ENCODE peak calls at places on chromosomes 7 and 10, in six cellular contexts. One of them, this sample, is unnamed. For H3K27me3 and H3K4me1, the result is how much of the 10 kb centered on the place peaks cover.

GRCh38 chr7:150927954-150928340 is 50.2 kb downstream of the KCNH2 start:
- DNase-seq in CD4-positive, CD25-positive, alpha-beta regulatory T cell: no peak
- DNase-seq in A673: peak
- DNase-seq in tibial artery: no peak
- DNase-seq in GM23248: peak
- DNase-seq in CD8-positive, alpha-beta T cell: no peak
- DNase-seq in this sample: no peak

GRCh38 chr7:152544481-152544927 is 108.7 kb upstream of the KMT2C start:
- DNase-seq in CD4-positive, CD25-positive, alpha-beta regulatory T cell: no peak
- DNase-seq in GM23248: no peak
- DNase-seq in CD8-positive, alpha-beta T cell: no peak
- DNase-seq in tibial artery: no peak
- DNase-seq in A673: no peak
- DNase-seq in this sample: no peak

GRCh38 chr10:17428616-17429097 is 25.7 kb downstream of the ST8SIA6 start:
- DNase-seq in tibial artery: no peak
- DNase-seq in CD8-positive, alpha-beta T cell: peak
- DNase-seq in A673: no peak
- DNase-seq in CD4-positive, CD25-positive, alpha-beta regulatory T cell: peak
- DNase-seq in GM23248: no peak
- DNase-seq in this sample: no peak

GRCh38 chr10:121616291-121616690 is 18.0 kb upstream of the FGFR2 start:
- DNase-seq in CD4-positive, CD25-positive, alpha-beta regulatory T cell: no peak
- DNase-seq in tibial artery: no peak
- DNase-seq in GM23248: no peak
- DNase-seq in CD8-positive, alpha-beta T cell: no peak
- DNase-seq in A673: no peak
- DNase-seq in this sample: no peak

GRCh38 chr7:55073051-55073511 is 54.3 kb downstream of the EGFR start:
- DNase-seq in CD8-positive, alpha-beta T cell: no peak
- DNase-seq in CD4-positive, CD25-positive, alpha-beta regulatory T cell: peak
- DNase-seq in tibial artery: no peak
- DNase-seq in GM23248: peak
- DNase-seq in A673: no peak
- DNase-seq in this sample: no peak

GRCh38 chr7:128168667-128169210 is 72.3 kb upstream of the LEP start:
- DNase-seq in CD8-positive, alpha-beta T cell: no peak
- DNase-seq in A673: peak
- DNase-seq in CD4-positive, CD25-positive, alpha-beta regulatory T cell: no peak
- DNase-seq in tibial artery: peak
- DNase-seq in GM23248: peak
- DNase-seq in this sample: no peak

GRCh38 chr7:107563072-107563760 is 504 bp downstream of the COG5 start:
- DNase-seq in GM23248: no peak
- DNase-seq in CD4-positive, CD25-positive, alpha-beta regulatory T cell: no peak
- DNase-seq in CD8-positive, alpha-beta T cell: no peak
- DNase-seq in A673: peak
- DNase-seq in tibial artery: no peak
- DNase-seq in this sample: no peak

GRCh38 chr10:7000063-7000462 is 410.8 kb downstream of the SFMBT2 start:
- DNase-seq in CD8-positive, alpha-beta T cell: no peak
- DNase-seq in tibial artery: no peak
- DNase-seq in CD4-positive, CD25-positive, alpha-beta regulatory T cell: no peak
- DNase-seq in GM23248: no peak
- DNase-seq in A673: no peak
- DNase-seq in this sample: no peak

GRCh38 chr10:3758491-3758970 is 26.5 kb downstream of the KLF6 start:
- DNase-seq in CD8-positive, alpha-beta T cell: no peak
- DNase-seq in A673: no peak
- DNase-seq in GM23248: no peak
- DNase-seq in tibial artery: no peak
- DNase-seq in CD4-positive, CD25-positive, alpha-beta regulatory T cell: no peak
- DNase-seq in this sample: no peak

GRCh38 chr7:143331179-143331825 is 15.4 kb downstream of the CLCN1 start:
- DNase-seq in GM23248: peak
- DNase-seq in tibial artery: no peak
- DNase-seq in CD4-positive, CD25-positive, alpha-beta regulatory T cell: no peak
- DNase-seq in A673: no peak
- DNase-seq in CD8-positive, alpha-beta T cell: no peak
- DNase-seq in this sample: no peak

GRCh38 chr7:156765901-156766656 is 125.5 kb downstream of the RNF32 start:
- DNase-seq in CD8-positive, alpha-beta T cell: no peak
- DNase-seq in GM23248: no peak
- DNase-seq in tibial artery: no peak
- DNase-seq in A673: no peak
- DNase-seq in CD4-positive, CD25-positive, alpha-beta regulatory T cell: no peak
- DNase-seq in this sample: no peak

GRCh38 chr10:16886032-16886431 is 68.8 kb upstream of the RSU1 start:
- DNase-seq in CD8-positive, alpha-beta T cell: no peak
- DNase-seq in GM23248: no peak
- DNase-seq in CD4-positive, CD25-positive, alpha-beta regulatory T cell: no peak
- DNase-seq in A673: peak
- DNase-seq in tibial artery: no peak
- DNase-seq in this sample: no peak

GRCh38 chr10:7397049-7397448 is 13.8 kb downstream of the SFMBT2 start:
- DNase-seq in A673: no peak
- DNase-seq in GM23248: peak
- DNase-seq in tibial artery: no peak
- DNase-seq in CD4-positive, CD25-positive, alpha-beta regulatory T cell: no peak
- DNase-seq in CD8-positive, alpha-beta T cell: no peak
- DNase-seq in this sample: no peak

GRCh38 chr7:135335628-135336139 is 102.0 kb downstream of the STRA8 start:
- DNase-seq in CD4-positive, CD25-positive, alpha-beta regulatory T cell: peak
- DNase-seq in A673: peak
- DNase-seq in CD8-positive, alpha-beta T cell: peak
- DNase-seq in tibial artery: no peak
- DNase-seq in GM23248: peak
- DNase-seq in this sample: peak

GRCh38 chr10:43844236-43844635 is 195.6 kb upstream of the ZNF32 start:
- DNase-seq in tibial artery: peak
- DNase-seq in GM23248: peak
- DNase-seq in CD4-positive, CD25-positive, alpha-beta regulatory T cell: no peak
- DNase-seq in A673: no peak
- DNase-seq in CD8-positive, alpha-beta T cell: no peak
- DNase-seq in this sample: no peak

GRCh38 chr10:94038024-94038423 is 44.3 kb downstream of the PLCE1 start:
- DNase-seq in GM23248: peak
- DNase-seq in CD8-positive, alpha-beta T cell: no peak
- DNase-seq in tibial artery: no peak
- DNase-seq in CD4-positive, CD25-positive, alpha-beta regulatory T cell: no peak
- DNase-seq in A673: no peak
- DNase-seq in this sample: no peak

GRCh38 chr10:28177944-28178637 is 124.8 kb downstream of the MPP7 start:
- DNase-seq in GM23248: peak
- DNase-seq in CD8-positive, alpha-beta T cell: no peak
- DNase-seq in A673: no peak
- DNase-seq in tibial artery: no peak
- DNase-seq in CD4-positive, CD25-positive, alpha-beta regulatory T cell: peak
- DNase-seq in this sample: no peak

GRCh38 chr7:105352018-105352612 is 36.6 kb downstream of the SRPK2 start:
- DNase-seq in GM23248: peak
- DNase-seq in A673: peak
- DNase-seq in tibial artery: peak
- DNase-seq in CD8-positive, alpha-beta T cell: peak
- DNase-seq in CD4-positive, CD25-positive, alpha-beta regulatory T cell: peak
- DNase-seq in this sample: peak

GRCh38 chr10:32939296-32940111 is 18.5 kb downstream of the ITGB1 start:
- DNase-seq in GM23248: no peak
- DNase-seq in A673: no peak
- DNase-seq in CD4-positive, CD25-positive, alpha-beta regulatory T cell: no peak
- DNase-seq in CD8-positive, alpha-beta T cell: no peak
- DNase-seq in tibial artery: no peak
- DNase-seq in this sample: no peak

GRCh38 chr10:17758200-17758599 is 6.2 kb downstream of the TMEM236 start:
- DNase-seq in A673: no peak
- DNase-seq in CD4-positive, CD25-positive, alpha-beta regulatory T cell: no peak
- DNase-seq in tibial artery: no peak
- DNase-seq in CD8-positive, alpha-beta T cell: no peak
- DNase-seq in GM23248: peak
- DNase-seq in this sample: no peak

GRCh38 chr7:128281605-128282380 is 40.7 kb downstream of the LEP start:
- DNase-seq in A673: no peak
- DNase-seq in CD4-positive, CD25-positive, alpha-beta regulatory T cell: no peak
- DNase-seq in tibial artery: no peak
- DNase-seq in GM23248: no peak
- DNase-seq in CD8-positive, alpha-beta T cell: no peak
- DNase-seq in this sample: no peak

GRCh38 chr10:642186-642890 is 47.1 kb downstream of the DIP2C start:
- DNase-seq in tibial artery: peak
- DNase-seq in GM23248: no peak
- DNase-seq in CD8-positive, alpha-beta T cell: no peak
- DNase-seq in A673: no peak
- DNase-seq in CD4-positive, CD25-positive, alpha-beta regulatory T cell: no peak
- DNase-seq in this sample: no peak

GRCh38 chr7:24701232-24701898 is 55.9 kb downstream of the GSDME start:
- DNase-seq in GM23248: peak
- DNase-seq in CD4-positive, CD25-positive, alpha-beta regulatory T cell: no peak
- DNase-seq in tibial artery: no peak
- DNase-seq in A673: peak
- DNase-seq in CD8-positive, alpha-beta T cell: no peak
- DNase-seq in this sample: no peak

GRCh38 chr10:126397640-126398382 is 9.5 kb upstream of the ADAM12 start:
- DNase-seq in GM23248: peak
- DNase-seq in CD4-positive, CD25-positive, alpha-beta regulatory T cell: no peak
- DNase-seq in tibial artery: no peak
- DNase-seq in CD8-positive, alpha-beta T cell: no peak
- DNase-seq in A673: no peak
- DNase-seq in this sample: no peak

GRCh38 chr10:94938383-94938782 is at the start of gene CYP2C9:
- DNase-seq in tibial artery: no peak
- DNase-seq in A673: no peak
- DNase-seq in CD8-positive, alpha-beta T cell: no peak
- DNase-seq in CD4-positive, CD25-positive, alpha-beta regulatory T cell: no peak
- DNase-seq in GM23248: no peak
- DNase-seq in this sample: no peak

GRCh38 chr7:46932656-46933424 is 649.1 kb downstream of the TNS3 start:
- DNase-seq in GM23248: peak
- DNase-seq in CD8-positive, alpha-beta T cell: no peak
- DNase-seq in tibial artery: no peak
- DNase-seq in CD4-positive, CD25-positive, alpha-beta regulatory T cell: no peak
- DNase-seq in A673: peak
- DNase-seq in this sample: no peak

GRCh38 chr10:67669978-67670377 is 26.0 kb downstream of the CTNNA3 start:
- DNase-seq in CD8-positive, alpha-beta T cell: no peak
- DNase-seq in tibial artery: no peak
- DNase-seq in GM23248: no peak
- DNase-seq in A673: no peak
- DNase-seq in CD4-positive, CD25-positive, alpha-beta regulatory T cell: no peak
- DNase-seq in this sample: no peak

GRCh38 chr7:34320926-34321609 is 336.9 kb upstream of the NPSR1 start:
- DNase-seq in CD4-positive, CD25-positive, alpha-beta regulatory T cell: peak
- DNase-seq in tibial artery: no peak
- DNase-seq in GM23248: peak
- DNase-seq in CD8-positive, alpha-beta T cell: peak
- DNase-seq in A673: peak
- DNase-seq in this sample: peak

GRCh38 chr7:122299624-122299934 is 5.0 kb downstream of the FEZF1 start:
- DNase-seq in GM23248: no peak
- DNase-seq in CD8-positive, alpha-beta T cell: no peak
- DNase-seq in CD4-positive, CD25-positive, alpha-beta regulatory T cell: no peak
- DNase-seq in tibial artery: no peak
- DNase-seq in A673: peak
- DNase-seq in this sample: no peak

GRCh38 chr10:122258136-122259074 is 12.7 kb upstream of the BTBD16 start:
- DNase-seq in CD8-positive, alpha-beta T cell: no peak
- DNase-seq in A673: no peak
- DNase-seq in tibial artery: peak
- DNase-seq in GM23248: peak
- DNase-seq in CD4-positive, CD25-positive, alpha-beta regulatory T cell: no peak
- DNase-seq in this sample: no peak

GRCh38 chr7:104945599-104945956 is 68.4 kb upstream of the KMT2E start:
- DNase-seq in tibial artery: no peak
- DNase-seq in GM23248: no peak
- DNase-seq in A673: no peak
- DNase-seq in CD4-positive, CD25-positive, alpha-beta regulatory T cell: no peak
- DNase-seq in CD8-positive, alpha-beta T cell: no peak
- DNase-seq in this sample: no peak

GRCh38 chr7:18241543-18242231 is 214.0 kb upstream of the PRPS1L1 start:
- DNase-seq in CD8-positive, alpha-beta T cell: no peak
- DNase-seq in CD4-positive, CD25-positive, alpha-beta regulatory T cell: no peak
- DNase-seq in tibial artery: no peak
- DNase-seq in A673: no peak
- DNase-seq in GM23248: no peak
- DNase-seq in this sample: no peak

GRCh38 chr7:12706900-12707536 is 19.6 kb downstream of the ARL4A start:
- DNase-seq in GM23248: peak
- DNase-seq in tibial artery: no peak
- DNase-seq in CD4-positive, CD25-positive, alpha-beta regulatory T cell: no peak
- DNase-seq in CD8-positive, alpha-beta T cell: no peak
- DNase-seq in A673: no peak
- DNase-seq in this sample: no peak

DNA sequence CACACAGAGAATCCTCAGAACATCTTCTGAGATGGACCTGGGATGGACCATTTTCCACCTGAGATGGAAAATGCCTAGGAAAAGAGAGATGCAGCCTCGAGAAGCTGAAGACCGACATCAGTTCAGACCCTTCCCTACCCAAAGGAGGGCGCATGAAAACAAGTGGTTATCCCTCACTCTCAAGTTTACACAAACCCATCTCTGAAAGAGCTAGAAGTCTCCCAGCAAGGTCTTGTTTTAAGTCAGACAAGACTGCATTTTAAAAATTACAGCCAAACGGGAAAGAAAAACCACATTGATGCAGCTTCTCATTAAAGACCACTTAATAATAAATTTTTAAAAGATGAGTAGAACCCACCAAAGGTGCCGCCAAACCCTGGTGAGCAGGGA is 1.3 kb downstream of the RAPGEF5 start:
- DNase-seq in CD4-positive, CD25-positive, alpha-beta regulatory T cell: no peak
- DNase-seq in GM23248: no peak
- DNase-seq in tibial artery: no peak
- DNase-seq in A673: no peak
- DNase-seq in CD8-positive, alpha-beta T cell: no peak
- DNase-seq in this sample: no peak
- H3K4me3 ChIP-seq in CD4-positive, CD25-positive, alpha-beta regulatory T cell: no peak
- H3K4me3 ChIP-seq in GM23248: no peak
- H3K4me3 ChIP-seq in tibial artery: no peak
- H3K4me3 ChIP-seq in A673: no peak
- H3K4me3 ChIP-seq in CD8-positive, alpha-beta T cell: no peak
- H3K4me3 ChIP-seq in this sample: no peak

GRCh38 chr7:155451522-155452239 is 6.2 kb upstream of the EN2 start:
- DNase-seq in A673: no peak
- DNase-seq in CD4-positive, CD25-positive, alpha-beta regulatory T cell: no peak
- DNase-seq in CD8-positive, alpha-beta T cell: no peak
- DNase-seq in tibial artery: no peak
- DNase-seq in GM23248: no peak
- DNase-seq in this sample: peak
- H3K27me3 ChIP-seq in A673: half or more
- H3K27me3 ChIP-seq in CD4-positive, CD25-positive, alpha-beta regulatory T cell: under half
- H3K27me3 ChIP-seq in CD8-positive, alpha-beta T cell: under half
- H3K27me3 ChIP-seq in tibial artery: under half
- H3K27me3 ChIP-seq in GM23248: half or more
- H3K27me3 ChIP-seq in this sample: under half

GRCh38 chr10:77602231-77602912 is 35.2 kb downstream of the KCNMA1 start:
- DNase-seq in A673: no peak
- DNase-seq in CD4-positive, CD25-positive, alpha-beta regulatory T cell: no peak
- DNase-seq in GM23248: peak
- DNase-seq in CD8-positive, alpha-beta T cell: no peak
- DNase-seq in tibial artery: no peak
- DNase-seq in this sample: no peak
- H3K4me1 ChIP-seq in A673: under half
- H3K4me1 ChIP-seq in CD4-positive, CD25-positive, alpha-beta regulatory T cell: under half
- H3K4me1 ChIP-seq in GM23248: under half
- H3K4me1 ChIP-seq in CD8-positive, alpha-beta T cell: under half
- H3K4me1 ChIP-seq in tibial artery: under half
- H3K4me1 ChIP-seq in this sample: under half

GRCh38 chr7:90488220-90488619 is 18.8 kb downstream of the PTTG1IP2 start:
- DNase-seq in A673: no peak
- DNase-seq in CD4-positive, CD25-positive, alpha-beta regulatory T cell: no peak
- DNase-seq in tibial artery: no peak
- DNase-seq in GM23248: no peak
- DNase-seq in CD8-positive, alpha-beta T cell: no peak
- DNase-seq in this sample: no peak
- H3K4me3 ChIP-seq in A673: no peak
- H3K4me3 ChIP-seq in CD4-positive, CD25-positive, alpha-beta regulatory T cell: no peak
- H3K4me3 ChIP-seq in tibial artery: no peak
- H3K4me3 ChIP-seq in GM23248: no peak
- H3K4me3 ChIP-seq in CD8-positive, alpha-beta T cell: no peak
- H3K4me3 ChIP-seq in this sample: no peak